ENCODE peak calls at places on chromosomes 13 and 19, in four cellular contexts. J is HepG2, I is GM12878, Q is K562. A is an unnamed sample. For H3K4me1, the result is how much of the 10 kb centered on the place peaks cover.

GRCh38 chr13:71877280-71877653 is 10.3 kb upstream of the DACH1 start:
- DNase-seq in J (no peak), I (no peak), Q (no peak), A (no peak)

GRCh38 chr19:38838208-38838985 is 6.8 kb upstream of the ECH1 start:
- DNase-seq in J (no peak), I (no peak), Q (no peak), A (no peak)

GRCh38 chr13:113445791-113446487 is 7.3 kb downstream of the ADPRHL1 start:
- DNase-seq in J (no peak), I (no peak), Q (no peak), A (no peak)

GRCh38 chr19:46902402-46902766 is 41.6 kb downstream of the ARHGAP35 start:
- DNase-seq in J (no peak), I (no peak), Q (no peak), A (no peak)

GRCh38 chr13:75458696-75459422 is 23.1 kb downstream of the TBC1D4 start:
- DNase-seq in J (peak), I (peak), Q (no peak), A (peak)

GRCh38 chr13:111548301-111548700 is 227.9 kb downstream of the TEX29 start:
- DNase-seq in J (no peak), I (no peak), Q (no peak), A (no peak)

GRCh38 chr13:77544365-77544764 is 8.9 kb downstream of the SCEL start:
- DNase-seq in J (no peak), I (no peak), Q (no peak), A (peak)

GRCh38 chr13:94267581-94267980 is 211.9 kb downstream of the DCT start:
- DNase-seq in J (no peak), I (no peak), Q (no peak), A (no peak)

GRCh38 chr19:43923875-43924274 is 11.2 kb downstream of the ZNF45 start:
- DNase-seq in J (no peak), I (no peak), Q (no peak), A (no peak)

GRCh38 chr19:35446194-35446593 is 1.9 kb upstream of the FFAR2 start:
- DNase-seq in J (no peak), I (no peak), Q (no peak), A (no peak)

GRCh38 chr13:30107536-30108136 is 199.7 kb downstream of the KATNAL1 start:
- DNase-seq in J (no peak), I (no peak), Q (no peak), A (no peak)

GRCh38 chr13:100552755-100553154 is 35.8 kb downstream of the GGACT start:
- DNase-seq in J (no peak), I (no peak), Q (no peak), A (no peak)

GRCh38 chr19:39356647-39357046 is 14.4 kb downstream of the SAMD4B start:
- DNase-seq in J (no peak), I (no peak), Q (peak), A (no peak)

GRCh38 chr13:48349525-48349924 is 46.0 kb downstream of the RB1 start:
- DNase-seq in J (no peak), I (no peak), Q (no peak), A (no peak)

GRCh38 chr13:30864352-30865130 is 41.5 kb upstream of the MEDAG start:
- DNase-seq in J (no peak), I (no peak), Q (no peak), A (peak)

GRCh38 chr19:34475026-34475974 is 6.3 kb upstream of the WTIP start:
- DNase-seq in J (no peak), I (no peak), Q (no peak), A (no peak)

GRCh38 chr19:43446746-43447489 is 18.5 kb downstream of the LYPD3 start:
- DNase-seq in J (peak), I (no peak), Q (peak), A (peak)

GRCh38 chr13:99686157-99686572 is 184.9 kb downstream of the TM9SF2 start:
- DNase-seq in J (peak), I (no peak), Q (peak), A (peak)

DNA sequence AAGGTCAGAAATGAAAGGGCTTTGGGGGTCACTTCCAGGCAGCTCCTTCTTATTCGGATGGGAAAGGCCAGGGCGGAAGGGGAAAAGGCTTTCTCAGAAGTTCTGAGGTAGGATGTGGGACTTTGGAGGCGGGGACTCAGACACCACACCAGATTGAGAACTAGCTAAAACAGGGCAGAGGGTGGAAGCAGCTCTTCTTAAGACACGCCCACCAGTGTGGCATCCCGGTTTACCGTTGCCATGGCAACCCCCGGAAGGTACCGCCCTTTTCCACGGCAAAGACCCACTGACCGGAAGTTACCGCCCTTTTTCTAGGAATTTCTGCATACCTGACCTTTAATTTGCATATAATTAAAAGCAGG is 3.8 kb upstream of the LILRA5 start:
- DNase-seq in J (no peak), I (no peak), Q (no peak), A (no peak)
- TF ChIP-seq FOXM1 in J (no peak), I (no peak), Q (no peak), A (no peak)

GRCh38 chr13:51728275-51728673 is 75.7 kb downstream of the DHRS12 start:
- DNase-seq in J (no peak), I (no peak), Q (no peak), A (no peak)
- H3K4me1 ChIP-seq in J (under half), I (under half), Q (under half), A (under half)

DNA sequence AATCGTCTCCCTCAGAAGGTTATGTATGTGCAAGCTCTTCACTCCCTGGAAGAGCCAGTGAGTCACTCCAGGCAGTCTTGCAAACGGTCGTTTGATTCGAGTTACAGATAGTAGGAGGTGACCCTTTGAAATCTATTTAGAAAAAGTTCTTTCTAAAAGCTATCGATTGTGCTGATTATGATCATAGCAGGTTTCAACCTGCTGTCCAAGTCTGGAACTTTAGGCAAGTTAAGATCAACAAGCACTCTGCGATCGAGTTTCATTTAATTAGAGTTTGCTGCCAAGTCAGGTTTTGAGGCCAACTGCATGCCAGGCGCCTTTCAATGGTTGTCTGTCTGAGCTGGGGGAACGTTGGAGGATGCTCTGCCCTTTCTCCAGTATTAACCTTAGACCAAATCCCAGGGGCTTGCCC is 287.3 kb downstream of the ATP8A2 start:
- DNase-seq in J (no peak), I (no peak), Q (no peak), A (no peak)
- TF ChIP-seq FOXM1 in J (no peak), I (no peak), Q (no peak), A (no peak)

GRCh38 chr19:662207-662961 is 630 bp downstream of the RNF126 start:
- DNase-seq in J (peak), I (no peak), Q (peak), A (peak)
- H3K4me1 ChIP-seq in J (half or more), I (under half), Q (half or more), A (under half)

GRCh38 chr13:43127103-43127817 is 103.9 kb downstream of the DNAJC15 start:
- DNase-seq in J (no peak), I (no peak), Q (no peak), A (no peak)

GRCh38 chr13:43124495-43124894 is 101.1 kb downstream of the DNAJC15 start:
- DNase-seq in J (no peak), I (no peak), Q (no peak), A (no peak)

GRCh38 chr13:43128504-43128929 is 105.1 kb downstream of the DNAJC15 start:
- DNase-seq in J (no peak), I (no peak), Q (no peak), A (peak)

GRCh38 chr13:43127827-43128226 is 104.4 kb downstream of the DNAJC15 start:
- DNase-seq in J (no peak), I (no peak), Q (no peak), A (no peak)

GRCh38 chr13:43126420-43126819 is 103.0 kb downstream of the DNAJC15 start:
- DNase-seq in J (no peak), I (no peak), Q (no peak), A (no peak)
- TF ChIP-seq FOXM1 in J (no peak), I (no peak), Q (no peak), A (no peak)

DNA sequence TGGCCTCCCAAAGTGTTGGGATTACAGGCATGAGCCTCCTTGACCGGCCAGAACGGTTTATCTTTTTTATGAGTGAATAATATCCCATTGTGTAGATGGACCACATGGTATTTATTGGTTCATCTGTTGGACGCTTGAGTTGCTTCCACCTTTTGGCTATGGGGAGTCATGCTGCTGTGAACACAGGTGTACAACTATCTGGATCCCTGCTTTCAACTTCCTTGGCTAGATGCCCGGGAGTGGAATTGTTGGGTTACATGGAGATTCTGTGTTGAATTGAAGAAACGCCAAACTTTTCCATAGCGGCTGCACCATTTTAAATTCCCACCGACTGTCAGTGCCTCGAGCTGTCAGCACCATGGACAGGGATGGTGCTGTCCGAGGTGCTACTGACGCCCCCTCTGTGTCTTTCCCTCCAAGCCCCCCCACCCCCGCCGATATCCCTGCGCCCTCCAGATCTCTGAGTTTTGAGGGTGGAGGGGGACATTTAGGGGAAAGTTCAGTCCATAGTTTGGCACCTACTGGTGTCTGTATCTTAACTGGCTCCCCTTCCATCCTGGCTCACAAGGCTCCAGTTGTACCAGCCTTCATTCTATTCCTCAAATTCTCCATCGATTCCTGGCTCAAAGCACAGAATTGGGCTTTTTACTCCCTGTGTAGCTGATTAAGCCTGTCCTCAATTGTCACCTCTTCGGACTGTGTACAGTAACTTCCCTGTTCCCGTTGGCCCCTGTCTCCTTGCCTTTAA is 27.3 kb downstream of the PNPLA6 start:
- DNase-seq in J (no peak), I (no peak), Q (peak), A (no peak)
- H3K4me1 ChIP-seq in J (under half), I (under half), Q (under half), A (under half)

GRCh38 chr19:11821474-11821873 is 7.4 kb downstream of the ZNF440 start:
- DNase-seq in J (no peak), I (no peak), Q (peak), A (no peak)
- TF ChIP-seq FOXM1 in J (no peak), I (no peak), Q (no peak), A (no peak)

GRCh38 chr13:23348270-23349126 is 85.0 kb downstream of the SACS start:
- DNase-seq in J (no peak), I (no peak), Q (no peak), A (no peak)

GRCh38 chr13:23347601-23348000 is 85.9 kb downstream of the SACS start:
- DNase-seq in J (no peak), I (no peak), Q (no peak), A (no peak)

GRCh38 chr13:23350009-23350408 is 83.5 kb downstream of the SACS start:
- DNase-seq in J (no peak), I (no peak), Q (no peak), A (no peak)

GRCh38 chr13:23349127-23349897 is 84.2 kb downstream of the SACS start:
- DNase-seq in J (no peak), I (no peak), Q (no peak), A (no peak)

DNA sequence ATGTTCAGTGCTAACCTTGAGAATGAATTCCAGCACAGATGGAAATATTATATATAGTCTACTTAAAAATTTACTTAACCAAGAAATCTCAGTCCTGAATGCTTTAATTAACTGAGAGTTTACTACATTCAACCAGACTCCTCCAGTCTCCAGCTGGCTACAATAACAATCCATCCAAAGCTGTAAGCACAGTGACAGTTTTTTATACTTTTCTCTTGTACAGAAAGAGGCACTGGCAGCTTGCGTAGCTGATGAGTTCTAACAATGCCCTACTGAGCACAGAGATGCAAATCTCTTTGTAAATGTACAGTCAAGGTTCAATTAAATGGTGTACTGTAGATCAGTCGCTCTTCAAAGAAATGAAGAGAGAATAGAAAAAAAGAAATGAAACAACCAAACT is 88.6 kb downstream of the SACS start:
- DNase-seq in J (no peak), I (no peak), Q (no peak), A (no peak)
- H3K4me1 ChIP-seq in J (under half), I (under half), Q (under half), A (under half)

DNA sequence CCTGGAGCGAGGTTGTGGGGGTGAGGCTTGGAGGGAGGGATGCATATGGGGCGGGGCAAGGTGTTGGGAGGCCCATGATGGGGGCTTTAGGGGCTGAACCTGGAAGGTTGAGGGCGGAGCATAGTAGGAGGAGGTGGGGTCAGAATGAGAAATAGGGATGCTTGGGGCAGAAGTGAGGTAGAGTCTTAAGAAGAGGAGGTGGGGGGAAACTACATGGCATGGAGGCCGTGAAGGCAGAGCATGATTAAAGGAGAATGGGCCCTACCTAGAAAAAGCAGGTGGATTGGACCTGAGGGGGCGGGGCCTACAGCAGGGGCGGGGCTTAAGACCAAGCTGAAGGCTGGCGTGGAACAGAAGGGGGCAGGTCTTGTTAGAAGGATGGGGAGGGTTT is 789 bp downstream of the NR1H2 start:
- DNase-seq in J (peak), I (no peak), Q (peak), A (peak)
- TF ChIP-seq FOXM1 in J (no peak), I (no peak), Q (no peak), A (no peak)

A was measured in SK-N-SH.